ENCODE peak calls at places on chromosomes 13 and 19, in six cellular contexts. L is HFFc6, S is tibial nerve, Z is brain microvascular endothelial cell, B is psoas muscle, M is bronchial epithelial cell. F is an unnamed sample.

GRCh38 chr13:20566424-20566916 is 487 bp upstream of the IFT88 start:
- DNase-seq in L (peak; percentile 69), S (peak; percentile 32), Z (peak; percentile 58), B (no peak), M (peak; percentile 83), F (no peak)

GRCh38 chr19:517721-518136 is 10.4 kb downstream of the TPGS1 start:
- DNase-seq in L (no peak), S (no peak), Z (no peak), B (peak; percentile 49), M (no peak), F (no peak)

GRCh38 chr19:32460476-32460875 is 54.9 kb downstream of the DPY19L3 start:
- DNase-seq in L (no peak), S (no peak), Z (no peak), B (no peak), M (no peak), F (no peak)

GRCh38 chr19:29926801-29927200 is 15.2 kb upstream of the URI1 start:
- DNase-seq in L (no peak), S (no peak), Z (no peak), B (no peak), M (no peak), F (no peak)

GRCh38 chr13:74166286-74166685 is 32.1 kb upstream of the KLF12 start:
- DNase-seq in L (no peak), S (no peak), Z (no peak), B (no peak), M (no peak), F (no peak)

GRCh38 chr13:93270769-93271753 is 44.5 kb downstream of the GPC6 start:
- DNase-seq in L (no peak), S (no peak), Z (no peak), B (no peak), M (no peak), F (no peak)

GRCh38 chr19:54523403-54523802 is 20.8 kb downstream of the LAIR2 start:
- DNase-seq in L (peak; percentile 22), S (no peak), Z (peak; percentile 3), B (no peak), M (peak; percentile 52), F (no peak)

GRCh38 chr13:92103673-92104296 is 705.4 kb downstream of the GPC5 start:
- DNase-seq in L (no peak), S (no peak), Z (peak; percentile 40), B (no peak), M (no peak), F (no peak)

GRCh38 chr13:111789420-111789819 is 277.5 kb upstream of the SOX1 start:
- DNase-seq in L (no peak), S (no peak), Z (no peak), B (no peak), M (no peak), F (no peak)

GRCh38 chr13:87999141-87999765 is 328.1 kb downstream of the SLITRK5 start:
- DNase-seq in L (peak; percentile 13), S (no peak), Z (no peak), B (no peak), M (peak; percentile 26), F (no peak)

GRCh38 chr19:18596752-18597157 is 8.2 kb downstream of the REX1BD start:
- DNase-seq in L (no peak), S (peak; percentile 38), Z (no peak), B (peak; percentile 75), M (no peak), F (no peak)

GRCh38 chr13:103516009-103516795 is 450.0 kb upstream of the SLC10A2 start:
- DNase-seq in L (no peak), S (no peak), Z (no peak), B (no peak), M (no peak), F (no peak)

GRCh38 chr19:50558039-50558438 is 10.2 kb downstream of the LRRC4B start:
- DNase-seq in L (no peak), S (no peak), Z (no peak), B (peak; percentile 16), M (no peak), F (no peak)

GRCh38 chr19:17234911-17235617 is 9.0 kb downstream of the OCEL1 start:
- DNase-seq in L (no peak), S (no peak), Z (peak; percentile 29), B (peak; percentile 72), M (peak; percentile 44), F (no peak)

GRCh38 chr13:99687728-99688397 is 186.6 kb downstream of the TM9SF2 start:
- DNase-seq in L (no peak), S (no peak), Z (peak; percentile 64), B (no peak), M (no peak), F (no peak)

GRCh38 chr19:1874554-1875185 is 10.6 kb downstream of the ABHD17A start:
- DNase-seq in L (no peak), S (no peak), Z (no peak), B (no peak), M (no peak), F (no peak)

GRCh38 chr13:42348576-42348975 is 76.6 kb downstream of the AKAP11 start:
- DNase-seq in L (no peak), S (no peak), Z (no peak), B (no peak), M (no peak), F (no peak)

GRCh38 chr13:79910869-79911540 is 429.9 kb downstream of the SPRY2 start:
- DNase-seq in L (no peak), S (no peak), Z (no peak), B (no peak), M (no peak), F (no peak)

GRCh38 chr19:11096210-11096841 is 7.1 kb downstream of the LDLR start:
- DNase-seq in L (peak; percentile 52), S (no peak), Z (peak; percentile 57), B (peak; percentile 73), M (peak; percentile 61), F (peak; percentile 87)

GRCh38 chr13:39016789-39017188 is 21.1 kb downstream of the PROSER1 start:
- DNase-seq in L (peak; percentile 31), S (no peak), Z (no peak), B (no peak), M (peak; percentile 35), F (no peak)

GRCh38 chr13:83780201-83780600 is 102.1 kb downstream of the SLITRK1 start:
- DNase-seq in L (peak; percentile 27), S (no peak), Z (peak; percentile 47), B (no peak), M (peak; percentile 47), F (no peak)

GRCh38 chr13:25607096-25607495 is 235.3 kb downstream of the ATP8A2 start:
- DNase-seq in L (no peak), S (no peak), Z (no peak), B (no peak), M (no peak), F (no peak)

GRCh38 chr13:25602206-25602605 is 230.4 kb downstream of the ATP8A2 start:
- DNase-seq in L (no peak), S (no peak), Z (no peak), B (no peak), M (peak; percentile 1), F (no peak)

DNA sequence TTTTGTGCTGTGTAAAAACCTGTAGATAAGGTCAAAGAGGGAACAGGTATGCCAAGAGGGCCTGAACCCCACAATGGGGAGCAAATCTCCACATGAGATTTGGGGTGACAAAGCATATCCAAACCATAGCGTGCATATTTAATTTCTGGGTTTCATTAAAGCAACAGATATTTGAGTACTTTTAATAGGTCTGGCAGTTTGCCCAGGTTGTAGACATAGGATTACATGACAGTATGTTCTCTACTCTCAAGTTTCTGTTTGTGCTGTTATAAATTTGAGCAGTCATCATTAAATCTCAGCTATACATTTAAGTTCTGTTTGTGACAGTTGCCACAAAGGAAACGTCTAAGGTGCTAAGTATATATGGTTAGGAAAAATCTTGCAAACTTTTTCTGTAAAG is 236.4 kb downstream of the ATP8A2 start:
- DNase-seq in L (no peak), S (no peak), Z (no peak), B (no peak), M (no peak), F (no peak)
- TF ChIP-seq CTCF in L (no peak), S (no peak), Z (no peak), B (no peak), M (no peak), F (no peak)

GRCh38 chr13:97866751-97867150 is 86.7 kb upstream of the IPO5 start:
- DNase-seq in L (no peak), S (no peak), Z (no peak), B (no peak), M (no peak), F (no peak)

DNA sequence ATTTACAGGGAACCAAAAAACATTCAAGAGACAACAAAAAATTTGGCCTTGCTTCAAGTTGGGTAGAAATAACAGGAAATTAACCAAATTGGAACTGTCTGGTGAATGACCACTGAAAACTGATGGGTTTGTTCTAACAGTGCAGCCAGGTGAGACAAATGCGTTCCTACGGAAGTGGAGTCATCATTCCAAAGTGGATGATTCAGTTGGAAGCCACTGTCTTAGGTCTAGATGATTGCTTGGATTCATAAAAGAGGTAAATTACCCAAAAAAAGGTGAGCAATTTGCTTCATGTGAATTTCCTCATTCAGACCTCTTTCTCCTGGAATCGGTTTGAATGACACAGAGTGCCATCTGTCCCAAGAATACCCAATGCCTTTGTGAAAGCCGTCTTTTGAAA is 87.1 kb upstream of the IPO5 start:
- DNase-seq in L (no peak), S (no peak), Z (no peak), B (no peak), M (peak; percentile 72), F (no peak)
- TF ChIP-seq CTCF in L (no peak), S (no peak), Z (no peak), B (no peak), M (no peak), F (no peak)

GRCh38 chr19:21912654-21913053 is 76.7 kb upstream of the ZNF43 start:
- DNase-seq in L (no peak), S (no peak), Z (no peak), B (no peak), M (no peak), F (no peak)
- TF ChIP-seq CTCF in L (peak; percentile 6), S (no peak), Z (no peak), B (no peak), M (no peak), F (no peak)

DNA sequence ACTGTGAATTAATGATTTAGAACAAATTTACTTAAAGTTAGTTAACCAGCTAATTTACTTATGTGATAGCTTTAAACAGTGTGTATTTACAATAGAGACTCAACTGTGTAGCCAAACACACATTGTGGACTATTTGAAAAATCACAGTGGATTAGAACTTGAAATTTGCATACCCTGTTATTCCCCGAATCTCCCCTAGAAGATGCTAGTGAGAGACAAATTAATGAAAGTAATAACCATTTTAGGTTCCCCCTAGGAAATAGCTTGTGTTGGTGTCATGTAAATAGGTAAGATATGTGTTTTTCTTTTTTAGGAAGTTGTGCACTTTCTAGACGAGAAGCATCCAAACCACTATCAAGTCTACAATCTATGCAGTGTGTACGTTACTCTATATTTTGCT is 98.5 kb downstream of the C1QTNF9 start:
- DNase-seq in L (no peak), S (no peak), Z (no peak), B (no peak), M (no peak), F (no peak)
- TF ChIP-seq CTCF in L (peak; percentile 42), S (no peak), Z (peak; percentile 5), B (no peak), M (no peak), F (no peak)

F was measured in AG09319.